ENCODE peak calls at places on chromosomes 7 and 10, in five cellular contexts. One of them, this sample, is unnamed.

GRCh38 chr7:152851881-152852417 is 92.4 kb downstream of the ACTR3B start:
- DNase-seq in stimulated activated CD4-positive, alpha-beta T cell treated with anti-CD3 and anti-CD28 coated beads, Interleukin-2, amount 100 ng/mL, for 48 hours: no peak
- DNase-seq in iris pigment epithelial cell: no peak
- DNase-seq in A549: no peak
- DNase-seq in SW480: no peak
- DNase-seq in this sample: no peak

GRCh38 chr10:31836569-31837406 is 91.8 kb downstream of the ARHGAP12 start:
- DNase-seq in SW480: peak; percentile 16
- DNase-seq in stimulated activated CD4-positive, alpha-beta T cell treated with anti-CD3 and anti-CD28 coated beads, Interleukin-2, amount 100 ng/mL, for 48 hours: no peak
- DNase-seq in iris pigment epithelial cell: peak; percentile 62
- DNase-seq in A549: peak; percentile 68
- DNase-seq in this sample: peak; percentile 62

GRCh38 chr7:17939670-17940301 is 508 bp downstream of the SNX13 start:
- DNase-seq in stimulated activated CD4-positive, alpha-beta T cell treated with anti-CD3 and anti-CD28 coated beads, Interleukin-2, amount 100 ng/mL, for 48 hours: peak; percentile 23
- DNase-seq in A549: peak; percentile 34
- DNase-seq in SW480: peak; percentile 84
- DNase-seq in iris pigment epithelial cell: peak; percentile 42
- DNase-seq in this sample: peak; percentile 10

GRCh38 chr10:51955696-51956095 is 256.3 kb upstream of the CSTF2T start:
- DNase-seq in iris pigment epithelial cell: no peak
- DNase-seq in stimulated activated CD4-positive, alpha-beta T cell treated with anti-CD3 and anti-CD28 coated beads, Interleukin-2, amount 100 ng/mL, for 48 hours: no peak
- DNase-seq in SW480: no peak
- DNase-seq in A549: no peak
- DNase-seq in this sample: no peak

GRCh38 chr7:143205560-143206293 is 16.1 kb upstream of the TAS2R40 start:
- DNase-seq in A549: no peak
- DNase-seq in iris pigment epithelial cell: no peak
- DNase-seq in stimulated activated CD4-positive, alpha-beta T cell treated with anti-CD3 and anti-CD28 coated beads, Interleukin-2, amount 100 ng/mL, for 48 hours: no peak
- DNase-seq in SW480: peak; percentile 78
- DNase-seq in this sample: peak; percentile 99

GRCh38 chr7:130423636-130424035 is 17.2 kb downstream of the CEP41 start:
- DNase-seq in SW480: no peak
- DNase-seq in A549: no peak
- DNase-seq in iris pigment epithelial cell: no peak
- DNase-seq in stimulated activated CD4-positive, alpha-beta T cell treated with anti-CD3 and anti-CD28 coated beads, Interleukin-2, amount 100 ng/mL, for 48 hours: no peak
- DNase-seq in this sample: no peak

GRCh38 chr7:131618391-131618790 is 62.0 kb upstream of the PODXL start:
- DNase-seq in A549: no peak
- DNase-seq in stimulated activated CD4-positive, alpha-beta T cell treated with anti-CD3 and anti-CD28 coated beads, Interleukin-2, amount 100 ng/mL, for 48 hours: no peak
- DNase-seq in iris pigment epithelial cell: no peak
- DNase-seq in SW480: no peak
- DNase-seq in this sample: no peak

GRCh38 chr10:97640868-97641811 is 669 bp downstream of the PI4K2A start:
- DNase-seq in SW480: no peak
- DNase-seq in A549: no peak
- DNase-seq in iris pigment epithelial cell: peak; percentile 60
- DNase-seq in stimulated activated CD4-positive, alpha-beta T cell treated with anti-CD3 and anti-CD28 coated beads, Interleukin-2, amount 100 ng/mL, for 48 hours: peak; percentile 11
- DNase-seq in this sample: no peak

GRCh38 chr7:114502454-114503254 is 88.0 kb downstream of the FOXP2 start:
- DNase-seq in SW480: no peak
- DNase-seq in iris pigment epithelial cell: peak; percentile 47
- DNase-seq in A549: peak; percentile 15
- DNase-seq in stimulated activated CD4-positive, alpha-beta T cell treated with anti-CD3 and anti-CD28 coated beads, Interleukin-2, amount 100 ng/mL, for 48 hours: no peak
- DNase-seq in this sample: no peak

GRCh38 chr10:81145975-81146374 is 608.3 kb downstream of the SH2D4B start:
- DNase-seq in stimulated activated CD4-positive, alpha-beta T cell treated with anti-CD3 and anti-CD28 coated beads, Interleukin-2, amount 100 ng/mL, for 48 hours: no peak
- DNase-seq in A549: no peak
- DNase-seq in iris pigment epithelial cell: no peak
- DNase-seq in SW480: no peak
- DNase-seq in this sample: no peak

GRCh38 chr10:114879093-114879492 is 57.5 kb downstream of the FHIP2A start:
- DNase-seq in A549: no peak
- DNase-seq in SW480: no peak
- DNase-seq in iris pigment epithelial cell: peak; percentile 52
- DNase-seq in stimulated activated CD4-positive, alpha-beta T cell treated with anti-CD3 and anti-CD28 coated beads, Interleukin-2, amount 100 ng/mL, for 48 hours: no peak
- DNase-seq in this sample: no peak

GRCh38 chr7:130048906-130049305 is 2.3 kb downstream of the ZC3HC1 start:
- DNase-seq in iris pigment epithelial cell: no peak
- DNase-seq in A549: no peak
- DNase-seq in SW480: no peak
- DNase-seq in stimulated activated CD4-positive, alpha-beta T cell treated with anti-CD3 and anti-CD28 coated beads, Interleukin-2, amount 100 ng/mL, for 48 hours: no peak
- DNase-seq in this sample: no peak

GRCh38 chr10:107520348-107520747 is 355.8 kb upstream of the SORCS1 start:
- DNase-seq in stimulated activated CD4-positive, alpha-beta T cell treated with anti-CD3 and anti-CD28 coated beads, Interleukin-2, amount 100 ng/mL, for 48 hours: no peak
- DNase-seq in A549: no peak
- DNase-seq in iris pigment epithelial cell: no peak
- DNase-seq in SW480: no peak
- DNase-seq in this sample: no peak

GRCh38 chr10:76922666-76923065 is 714.9 kb downstream of the KCNMA1 start:
- DNase-seq in A549: no peak
- DNase-seq in stimulated activated CD4-positive, alpha-beta T cell treated with anti-CD3 and anti-CD28 coated beads, Interleukin-2, amount 100 ng/mL, for 48 hours: no peak
- DNase-seq in iris pigment epithelial cell: no peak
- DNase-seq in SW480: no peak
- DNase-seq in this sample: no peak

This sample was measured in Kasumi-1.